ENCODE peak calls at places on chromosomes 11 and 22, in ten cellular contexts. One of them, this sample, is unnamed.

GRCh38 chr11:61955416-61956135 is 5.4 kb downstream of the BEST1 start:
- DNase-seq in tibial nerve: no peak
- DNase-seq in heart left ventricle: no peak
- DNase-seq in Daoy: no peak
- DNase-seq in M059J: no peak
- DNase-seq in activated CD4-positive, alpha-beta T cell treated with anti-CD3 and anti-CD28 coated beads for 24 hours: no peak
- DNase-seq in EL: no peak
- DNase-seq in astrocyte of the spinal cord: no peak
- DNase-seq in lower leg skin: peak
- DNase-seq in DMS153: peak
- DNase-seq in this sample: no peak

GRCh38 chr11:70067036-70067435 is 11.1 kb upstream of the ANO1 start:
- DNase-seq in tibial nerve: no peak
- DNase-seq in heart left ventricle: no peak
- DNase-seq in Daoy: no peak
- DNase-seq in M059J: no peak
- DNase-seq in activated CD4-positive, alpha-beta T cell treated with anti-CD3 and anti-CD28 coated beads for 24 hours: no peak
- DNase-seq in EL: no peak
- DNase-seq in astrocyte of the spinal cord: no peak
- DNase-seq in lower leg skin: peak
- DNase-seq in DMS153: no peak
- DNase-seq in this sample: no peak

GRCh38 chr22:37401401-37401859 is 25.8 kb downstream of the ELFN2 start:
- DNase-seq in tibial nerve: peak
- DNase-seq in heart left ventricle: no peak
- DNase-seq in Daoy: no peak
- DNase-seq in M059J: no peak
- DNase-seq in activated CD4-positive, alpha-beta T cell treated with anti-CD3 and anti-CD28 coated beads for 24 hours: no peak
- DNase-seq in EL: no peak
- DNase-seq in astrocyte of the spinal cord: peak
- DNase-seq in lower leg skin: no peak
- DNase-seq in DMS153: no peak
- DNase-seq in this sample: no peak

GRCh38 chr11:71207996-71208774 is 44.2 kb downstream of the SHANK2 start:
- DNase-seq in tibial nerve: no peak
- DNase-seq in heart left ventricle: no peak
- DNase-seq in Daoy: no peak
- DNase-seq in M059J: no peak
- DNase-seq in activated CD4-positive, alpha-beta T cell treated with anti-CD3 and anti-CD28 coated beads for 24 hours: no peak
- DNase-seq in EL: no peak
- DNase-seq in astrocyte of the spinal cord: no peak
- DNase-seq in lower leg skin: no peak
- DNase-seq in DMS153: no peak
- DNase-seq in this sample: no peak

GRCh38 chr22:42928969-42929837 is 72.1 kb upstream of the ARFGAP3 start:
- DNase-seq in tibial nerve: peak
- DNase-seq in heart left ventricle: no peak
- DNase-seq in Daoy: no peak
- DNase-seq in M059J: no peak
- DNase-seq in activated CD4-positive, alpha-beta T cell treated with anti-CD3 and anti-CD28 coated beads for 24 hours: no peak
- DNase-seq in EL: no peak
- DNase-seq in astrocyte of the spinal cord: no peak
- DNase-seq in lower leg skin: no peak
- DNase-seq in DMS153: no peak
- DNase-seq in this sample: no peak

GRCh38 chr11:65522640-65523322 is 2.1 kb upstream of the SCYL1 start:
- DNase-seq in tibial nerve: no peak
- DNase-seq in heart left ventricle: peak
- DNase-seq in Daoy: no peak
- DNase-seq in M059J: no peak
- DNase-seq in activated CD4-positive, alpha-beta T cell treated with anti-CD3 and anti-CD28 coated beads for 24 hours: no peak
- DNase-seq in EL: no peak
- DNase-seq in astrocyte of the spinal cord: no peak
- DNase-seq in lower leg skin: no peak
- DNase-seq in DMS153: no peak
- DNase-seq in this sample: no peak

GRCh38 chr22:41636467-41636866 is 15.4 kb downstream of the XRCC6 start:
- DNase-seq in tibial nerve: no peak
- DNase-seq in heart left ventricle: peak
- DNase-seq in Daoy: peak
- DNase-seq in M059J: peak
- DNase-seq in activated CD4-positive, alpha-beta T cell treated with anti-CD3 and anti-CD28 coated beads for 24 hours: no peak
- DNase-seq in EL: peak
- DNase-seq in astrocyte of the spinal cord: peak
- DNase-seq in lower leg skin: no peak
- DNase-seq in DMS153: no peak
- DNase-seq in this sample: no peak

GRCh38 chr22:45907378-45907777 is 69.6 kb downstream of the WNT7B start:
- DNase-seq in tibial nerve: no peak
- DNase-seq in heart left ventricle: no peak
- DNase-seq in Daoy: no peak
- DNase-seq in M059J: no peak
- DNase-seq in activated CD4-positive, alpha-beta T cell treated with anti-CD3 and anti-CD28 coated beads for 24 hours: no peak
- DNase-seq in EL: no peak
- DNase-seq in astrocyte of the spinal cord: no peak
- DNase-seq in lower leg skin: no peak
- DNase-seq in DMS153: no peak
- DNase-seq in this sample: no peak

GRCh38 chr11:79092791-79093313 is 348.0 kb downstream of the TENM4 start:
- DNase-seq in tibial nerve: no peak
- DNase-seq in heart left ventricle: peak
- DNase-seq in Daoy: peak
- DNase-seq in M059J: peak
- DNase-seq in activated CD4-positive, alpha-beta T cell treated with anti-CD3 and anti-CD28 coated beads for 24 hours: no peak
- DNase-seq in EL: peak
- DNase-seq in astrocyte of the spinal cord: peak
- DNase-seq in lower leg skin: no peak
- DNase-seq in DMS153: no peak
- DNase-seq in this sample: peak

This sample was measured in OCI-LY7.